ENCODE peak calls at places on chromosomes 16 and 17, in nine cellular contexts. A is RWPE1; P is transverse colon; E is CD8-positive, alpha-beta T cell; U is HL-60; N is brain microvascular endothelial cell; O is small intestine; W is ascending aorta; G is GM23248. C is an unnamed sample.

GRCh38 chr16:47753620-47754019 is 292.5 kb downstream of the PHKB start:
- DNase-seq in A (no peak), P (no peak), E (no peak), U (no peak), N (no peak), O (no peak), W (no peak), G (no peak), C (no peak)

GRCh38 chr16:50093607-50094570 is 28.1 kb downstream of the HEATR3 start:
- DNase-seq in A (no peak), P (peak), E (no peak), U (peak), N (peak), O (peak), W (peak), G (peak), C (no peak)

GRCh38 chr17:32492648-32493289 is 6.0 kb downstream of the CDK5R1 start:
- DNase-seq in A (no peak), P (no peak), E (no peak), U (no peak), N (no peak), O (no peak), W (no peak), G (no peak), C (no peak)

GRCh38 chr16:55471448-55472097 is 7.4 kb upstream of the MMP2 start:
- DNase-seq in A (peak), P (no peak), E (no peak), U (peak), N (peak), O (no peak), W (no peak), G (peak), C (peak)

GRCh38 chr16:66419527-66419926 is 7.6 kb upstream of the BEAN1 start:
- DNase-seq in A (no peak), P (no peak), E (no peak), U (no peak), N (no peak), O (no peak), W (no peak), G (no peak), C (no peak)

GRCh38 chr16:21281698-21282389 is 3.8 kb upstream of the CRYM start:
- DNase-seq in A (no peak), P (no peak), E (no peak), U (no peak), N (no peak), O (no peak), W (no peak), G (no peak), C (no peak)

GRCh38 chr17:82963104-82963950 is 116.1 kb upstream of the METRNL start:
- DNase-seq in A (peak), P (peak), E (peak), U (peak), N (peak), O (peak), W (no peak), G (peak), C (no peak)

GRCh38 chr16:54287758-54288591 is 1.4 kb upstream of the IRX3 start:
- DNase-seq in A (no peak), P (no peak), E (no peak), U (no peak), N (no peak), O (no peak), W (no peak), G (peak), C (no peak)

GRCh38 chr16:79110242-79110641 is 490.3 kb downstream of the MAF start:
- DNase-seq in A (no peak), P (no peak), E (no peak), U (no peak), N (no peak), O (no peak), W (no peak), G (no peak), C (no peak)

GRCh38 chr17:41736983-41737679 is 2.7 kb upstream of the HAP1 start:
- DNase-seq in A (no peak), P (no peak), E (no peak), U (no peak), N (no peak), O (no peak), W (no peak), G (no peak), C (no peak)

GRCh38 chr16:50740747-50741146 is 1.1 kb upstream of the CYLD start:
- DNase-seq in A (no peak), P (no peak), E (no peak), U (no peak), N (no peak), O (no peak), W (no peak), G (peak), C (no peak)

GRCh38 chr16:27067138-27067537 is 411 bp downstream of the C16orf82 start:
- DNase-seq in A (no peak), P (no peak), E (no peak), U (no peak), N (no peak), O (no peak), W (no peak), G (peak), C (no peak)

GRCh38 chr16:87330646-87331045 is 13.5 kb upstream of the C16orf95 start:
- DNase-seq in A (no peak), P (no peak), E (no peak), U (no peak), N (no peak), O (no peak), W (no peak), G (no peak), C (no peak)

GRCh38 chr17:17072546-17072945 is 30.3 kb downstream of the MPRIP start:
- DNase-seq in A (no peak), P (no peak), E (no peak), U (no peak), N (no peak), O (no peak), W (no peak), G (no peak), C (no peak)

DNA sequence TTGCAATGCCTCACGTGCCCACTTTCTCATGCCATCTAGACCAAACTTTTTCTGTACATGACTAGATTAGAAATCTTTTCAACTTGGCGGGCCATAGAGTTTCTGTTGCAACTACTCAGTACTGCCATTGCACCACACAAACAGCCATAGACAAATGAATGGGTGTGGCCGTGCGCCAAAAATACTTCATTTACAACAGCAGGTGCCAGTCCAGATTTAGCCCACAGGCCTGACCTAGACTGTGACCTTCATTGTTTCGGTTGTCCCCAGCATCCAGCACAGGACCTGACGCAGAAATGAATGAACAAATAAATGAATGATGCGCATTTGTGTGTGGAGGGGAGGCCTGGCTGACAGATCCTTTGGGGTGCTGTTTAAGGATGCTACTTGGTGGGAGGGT is 14.3 kb upstream of the PDK2 start:
- DNase-seq in A (no peak), P (peak), E (no peak), U (no peak), N (no peak), O (no peak), W (no peak), G (no peak), C (no peak)
- H3K27ac ChIP-seq in A (peak), P (no peak), E (no peak), U (no peak), N (no peak), O (no peak), W (no peak), G (no peak), C (peak)

GRCh38 chr16:30369938-30370443 is 303 bp downstream of the TBC1D10B start:
- DNase-seq in A (no peak), P (no peak), E (no peak), U (no peak), N (no peak), O (no peak), W (no peak), G (no peak), C (no peak)
- H3K27ac ChIP-seq in A (peak), P (peak), E (peak), U (peak), N (peak), O (peak), W (peak), G (peak), C (peak)

GRCh38 chr16:3846595-3847091 is 33.9 kb downstream of the CREBBP start:
- DNase-seq in A (no peak), P (no peak), E (no peak), U (no peak), N (no peak), O (no peak), W (no peak), G (no peak), C (no peak)

GRCh38 chr16:3854740-3855139 is 25.8 kb downstream of the CREBBP start:
- DNase-seq in A (no peak), P (no peak), E (no peak), U (no peak), N (no peak), O (no peak), W (no peak), G (no peak), C (no peak)

GRCh38 chr16:3850544-3850899 is 30.0 kb downstream of the CREBBP start:
- DNase-seq in A (no peak), P (no peak), E (no peak), U (no peak), N (no peak), O (no peak), W (no peak), G (no peak), C (no peak)

GRCh38 chr16:3846087-3846486 is 34.4 kb downstream of the CREBBP start:
- DNase-seq in A (no peak), P (no peak), E (no peak), U (no peak), N (no peak), O (no peak), W (no peak), G (no peak), C (no peak)

GRCh38 chr16:3849751-3850543 is 30.6 kb downstream of the CREBBP start:
- DNase-seq in A (no peak), P (no peak), E (no peak), U (no peak), N (no peak), O (no peak), W (no peak), G (no peak), C (no peak)
- H3K27ac ChIP-seq in A (peak), P (peak), E (no peak), U (no peak), N (no peak), O (peak), W (peak), G (peak), C (no peak)

GRCh38 chr17:80782536-80783427 is 208.9 kb upstream of the CHMP6 start:
- DNase-seq in A (no peak), P (no peak), E (peak), U (no peak), N (peak), O (peak), W (no peak), G (peak), C (no peak)

GRCh38 chr17:80780381-80781187 is 211.1 kb upstream of the CHMP6 start:
- DNase-seq in A (no peak), P (no peak), E (peak), U (peak), N (no peak), O (no peak), W (no peak), G (peak), C (no peak)

GRCh38 chr17:80783461-80783860 is 208.2 kb upstream of the CHMP6 start:
- DNase-seq in A (no peak), P (no peak), E (no peak), U (no peak), N (no peak), O (no peak), W (no peak), G (peak), C (no peak)

GRCh38 chr17:80781188-80781577 is 210.5 kb upstream of the CHMP6 start:
- DNase-seq in A (no peak), P (no peak), E (peak), U (peak), N (no peak), O (no peak), W (no peak), G (no peak), C (no peak)

GRCh38 chr17:80781851-80782277 is 209.8 kb upstream of the CHMP6 start:
- DNase-seq in A (no peak), P (no peak), E (no peak), U (no peak), N (no peak), O (no peak), W (no peak), G (no peak), C (no peak)
- H3K27ac ChIP-seq in A (no peak), P (no peak), E (no peak), U (peak), N (peak), O (peak), W (peak), G (no peak), C (no peak)

GRCh38 chr17:81925860-81926450 is 1.6 kb downstream of the MAFG start:
- DNase-seq in A (no peak), P (no peak), E (no peak), U (no peak), N (no peak), O (no peak), W (no peak), G (peak), C (no peak)
- H3K27ac ChIP-seq in A (peak), P (peak), E (no peak), U (peak), N (peak), O (peak), W (peak), G (peak), C (peak)

DNA sequence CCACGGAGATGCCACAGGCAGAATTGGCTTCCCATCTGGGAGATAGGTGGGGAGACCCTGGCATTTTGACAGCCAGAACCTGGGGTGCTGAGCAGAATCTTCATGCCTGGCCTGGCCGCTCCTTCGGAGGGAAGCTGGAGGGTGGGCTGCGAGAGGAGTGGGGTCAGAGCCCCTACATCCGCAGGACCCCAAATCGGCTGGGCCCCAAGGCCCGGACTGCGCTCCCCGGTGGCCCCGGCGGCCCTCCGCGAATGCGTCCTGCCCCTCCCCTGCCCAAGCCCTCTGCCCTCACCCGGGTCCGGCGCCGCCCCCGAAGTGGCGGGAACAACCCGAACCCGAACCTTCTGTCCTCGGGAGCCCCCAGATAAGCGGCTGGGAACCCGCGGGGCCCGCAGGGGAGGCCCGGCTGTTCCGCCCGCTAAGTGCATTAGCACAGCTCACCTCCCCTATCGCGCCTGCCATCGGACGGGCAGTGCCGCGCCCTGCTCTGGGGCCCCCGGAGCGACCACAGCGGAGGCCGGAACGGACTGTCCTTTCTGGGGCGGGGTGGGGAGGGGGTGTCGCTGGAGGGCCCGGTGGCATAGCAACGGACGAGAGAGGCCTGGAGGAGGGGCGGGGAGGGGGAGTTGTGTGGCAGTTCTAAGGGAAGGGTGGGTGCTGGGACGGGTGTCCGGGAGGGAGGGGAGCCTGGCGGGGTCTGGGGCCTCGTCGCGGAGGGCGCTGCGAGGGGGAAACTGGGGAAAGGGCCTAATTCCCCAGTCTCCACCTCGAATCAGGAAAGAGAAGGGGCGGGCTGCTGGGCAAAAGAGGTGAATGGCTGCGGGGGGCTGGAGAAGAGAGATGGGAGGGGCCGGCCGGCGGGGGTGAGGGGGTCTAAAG is 752 bp upstream of the PNMT start:
- DNase-seq in A (no peak), P (peak), E (no peak), U (no peak), N (no peak), O (no peak), W (no peak), G (peak), C (no peak)
- H3K27ac ChIP-seq in A (no peak), P (no peak), E (no peak), U (no peak), N (no peak), O (peak), W (peak), G (no peak), C (no peak)

DNA sequence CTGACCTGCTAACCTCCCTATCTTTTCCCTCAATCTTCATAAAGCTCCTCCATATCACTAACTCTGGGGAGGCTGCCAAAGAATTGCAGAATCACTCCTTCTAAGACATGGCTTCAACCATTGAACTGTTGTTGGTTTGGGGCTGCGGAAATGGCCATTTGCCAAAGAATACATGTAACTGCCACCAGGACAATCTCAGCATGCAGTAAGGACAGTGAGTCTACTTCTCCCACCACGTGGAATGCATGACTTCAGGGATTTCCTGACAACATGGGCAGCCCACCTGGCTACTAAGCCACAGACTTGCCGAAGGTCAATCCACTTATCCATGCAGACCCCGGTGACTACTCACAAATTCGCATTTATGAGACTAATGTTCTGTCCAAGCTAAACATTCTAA is 104.3 kb upstream of the NUDT7 start:
- DNase-seq in A (no peak), P (no peak), E (no peak), U (no peak), N (peak), O (no peak), W (no peak), G (no peak), C (no peak)
- H3K27ac ChIP-seq in A (no peak), P (no peak), E (no peak), U (no peak), N (no peak), O (no peak), W (no peak), G (no peak), C (no peak)

GRCh38 chr16:80997139-80997798 is 9.4 kb downstream of the CMC2 start:
- DNase-seq in A (no peak), P (no peak), E (no peak), U (no peak), N (no peak), O (peak), W (no peak), G (peak), C (no peak)
- H3K27ac ChIP-seq in A (no peak), P (peak), E (peak), U (peak), N (peak), O (peak), W (no peak), G (no peak), C (no peak)

C was measured in epithelial cell of prostate.